ENCODE peak calls at places on chromosome 2, in four cellular contexts. One of them, this sample, is unnamed.

GRCh38 chr2:126886201-126886905 is 12.3 kb upstream of the TEX51 start:
- DNase-seq in GM12892: peak
- DNase-seq in T-helper 2 cell treated with Interferon-gamma antibody and Interleukin-4, amounts not matched to agents 5 μg/mL and 100 μg/mL, for 36 hours: peak
- DNase-seq in left colon: peak
- DNase-seq in this sample: no peak

GRCh38 chr2:890791-891190 is 59.9 kb upstream of the SNTG2 start:
- DNase-seq in T-helper 2 cell treated with Interferon-gamma antibody and Interleukin-4, amounts not matched to agents 5 μg/mL and 100 μg/mL, for 36 hours: no peak
- DNase-seq in GM12892: no peak
- DNase-seq in left colon: no peak
- DNase-seq in this sample: no peak

GRCh38 chr2:105371810-105372209 is 27.0 kb downstream of the FHL2 start:
- DNase-seq in left colon: no peak
- DNase-seq in T-helper 2 cell treated with Interferon-gamma antibody and Interleukin-4, amounts not matched to agents 5 μg/mL and 100 μg/mL, for 36 hours: no peak
- DNase-seq in GM12892: no peak
- DNase-seq in this sample: no peak

GRCh38 chr2:105431367-105432088 is 32.7 kb upstream of the FHL2 start:
- DNase-seq in T-helper 2 cell treated with Interferon-gamma antibody and Interleukin-4, amounts not matched to agents 5 μg/mL and 100 μg/mL, for 36 hours: no peak
- DNase-seq in left colon: no peak
- DNase-seq in GM12892: no peak
- DNase-seq in this sample: no peak

GRCh38 chr2:229392214-229392613 is 121.1 kb upstream of the PID1 start:
- DNase-seq in T-helper 2 cell treated with Interferon-gamma antibody and Interleukin-4, amounts not matched to agents 5 μg/mL and 100 μg/mL, for 36 hours: no peak
- DNase-seq in left colon: no peak
- DNase-seq in GM12892: no peak
- DNase-seq in this sample: no peak

GRCh38 chr2:102385522-102385921 is 29.9 kb downstream of the IL18R1 start:
- DNase-seq in T-helper 2 cell treated with Interferon-gamma antibody and Interleukin-4, amounts not matched to agents 5 μg/mL and 100 μg/mL, for 36 hours: no peak
- DNase-seq in GM12892: no peak
- DNase-seq in left colon: no peak
- DNase-seq in this sample: peak

GRCh38 chr2:32938934-32939333 is 7.8 kb upstream of the LTBP1 start:
- DNase-seq in GM12892: no peak
- DNase-seq in left colon: no peak
- DNase-seq in T-helper 2 cell treated with Interferon-gamma antibody and Interleukin-4, amounts not matched to agents 5 μg/mL and 100 μg/mL, for 36 hours: no peak
- DNase-seq in this sample: no peak

GRCh38 chr2:47309472-47309951 is 93.4 kb upstream of the MSH2 start:
- DNase-seq in T-helper 2 cell treated with Interferon-gamma antibody and Interleukin-4, amounts not matched to agents 5 μg/mL and 100 μg/mL, for 36 hours: no peak
- DNase-seq in left colon: peak
- DNase-seq in GM12892: no peak
- DNase-seq in this sample: no peak

GRCh38 chr2:101145406-101145805 is 5.8 kb downstream of the TBC1D8 start:
- DNase-seq in T-helper 2 cell treated with Interferon-gamma antibody and Interleukin-4, amounts not matched to agents 5 μg/mL and 100 μg/mL, for 36 hours: no peak
- DNase-seq in left colon: no peak
- DNase-seq in GM12892: no peak
- DNase-seq in this sample: no peak

GRCh38 chr2:6653281-6653750 is 212.4 kb downstream of the CMPK2 start:
- DNase-seq in GM12892: no peak
- DNase-seq in T-helper 2 cell treated with Interferon-gamma antibody and Interleukin-4, amounts not matched to agents 5 μg/mL and 100 μg/mL, for 36 hours: no peak
- DNase-seq in left colon: no peak
- DNase-seq in this sample: no peak

GRCh38 chr2:179298666-179299065 is 34.0 kb upstream of the SESTD1 start:
- DNase-seq in left colon: no peak
- DNase-seq in T-helper 2 cell treated with Interferon-gamma antibody and Interleukin-4, amounts not matched to agents 5 μg/mL and 100 μg/mL, for 36 hours: no peak
- DNase-seq in GM12892: no peak
- DNase-seq in this sample: no peak

GRCh38 chr2:200288670-200289429 is 17.6 kb upstream of the SPATS2L start:
- DNase-seq in left colon: no peak
- DNase-seq in GM12892: no peak
- DNase-seq in T-helper 2 cell treated with Interferon-gamma antibody and Interleukin-4, amounts not matched to agents 5 μg/mL and 100 μg/mL, for 36 hours: no peak
- DNase-seq in this sample: no peak

GRCh38 chr2:8049851-8050571 is 631.8 kb upstream of the ID2 start:
- DNase-seq in left colon: no peak
- DNase-seq in T-helper 2 cell treated with Interferon-gamma antibody and Interleukin-4, amounts not matched to agents 5 μg/mL and 100 μg/mL, for 36 hours: peak
- DNase-seq in GM12892: peak
- DNase-seq in this sample: no peak

GRCh38 chr2:1887915-1888314 is 143.6 kb upstream of the PXDN start:
- DNase-seq in GM12892: no peak
- DNase-seq in left colon: no peak
- DNase-seq in T-helper 2 cell treated with Interferon-gamma antibody and Interleukin-4, amounts not matched to agents 5 μg/mL and 100 μg/mL, for 36 hours: no peak
- DNase-seq in this sample: no peak

GRCh38 chr2:147530033-147530432 is 314.8 kb upstream of the ACVR2A start:
- DNase-seq in T-helper 2 cell treated with Interferon-gamma antibody and Interleukin-4, amounts not matched to agents 5 μg/mL and 100 μg/mL, for 36 hours: no peak
- DNase-seq in GM12892: no peak
- DNase-seq in left colon: no peak
- DNase-seq in this sample: no peak

GRCh38 chr2:162111958-162112850 is 38.2 kb upstream of the DPP4 start:
- DNase-seq in GM12892: no peak
- DNase-seq in left colon: no peak
- DNase-seq in T-helper 2 cell treated with Interferon-gamma antibody and Interleukin-4, amounts not matched to agents 5 μg/mL and 100 μg/mL, for 36 hours: no peak
- DNase-seq in this sample: no peak